ENCODE peak calls at places on chromosomes 5 and 9, in ten cellular contexts. C is PC-3, H is endodermal cell, X is neuronal stem cell, N is fibroblast of lung, U is IMR-90, T is K562, O is H1, D is MM.1S, V is SK-N-SH. I is an unnamed sample.

GRCh38 chr5:127664082-127664481 is 15.2 kb downstream of the CTXN3 start:
- DNase-seq in C (no peak), H (no peak), X (no peak), N (no peak), U (no peak), T (no peak), O (no peak), D (no peak), V (no peak), I (no peak)

GRCh38 chr5:76269259-76269958 is 133.7 kb upstream of the IQGAP2 start:
- DNase-seq in C (no peak), H (no peak), X (no peak), N (peak; percentile 10), U (no peak), T (no peak), O (no peak), D (no peak), V (no peak), I (no peak)

GRCh38 chr5:132227485-132228240 is at the start of gene P4HA2:
- DNase-seq in C (peak; percentile 79), H (peak; percentile 90), X (peak; percentile 76), N (peak; percentile 69), U (peak; percentile 65), T (peak; percentile 95), O (peak; percentile 86), D (peak; percentile 79), V (peak; percentile 95), I (peak; percentile 89)

GRCh38 chr9:36995927-36996471 is 38.1 kb downstream of the PAX5 start:
- DNase-seq in C (peak; percentile 69), H (peak; percentile 95), X (peak; percentile 64), N (peak; percentile 52), U (peak; percentile 53), T (peak; percentile 50), O (peak; percentile 91), D (peak; percentile 49), V (peak; percentile 44), I (peak; percentile 30)

GRCh38 chr5:18238321-18238720 is 604.1 kb downstream of the TAF11L14 start:
- DNase-seq in C (no peak), H (no peak), X (no peak), N (no peak), U (no peak), T (no peak), O (no peak), D (no peak), V (no peak), I (no peak)

GRCh38 chr9:19994296-19994695 is 205.5 kb upstream of the SLC24A2 start:
- DNase-seq in C (peak; percentile 76), H (no peak), X (no peak), N (peak; percentile 78), U (no peak), T (no peak), O (no peak), D (no peak), V (no peak), I (peak; percentile 5)

GRCh38 chr5:115559524-115559923 is 14.9 kb upstream of the FEM1C start:
- DNase-seq in C (peak; percentile 27), H (no peak), X (no peak), N (peak; percentile 72), U (peak; percentile 82), T (no peak), O (no peak), D (no peak), V (no peak), I (peak; percentile 19)

GRCh38 chr5:1479581-1480188 is 34.4 kb upstream of the SLC6A3 start:
- DNase-seq in C (peak; percentile 35), H (peak; percentile 80), X (peak; percentile 26), N (no peak), U (peak; percentile 36), T (peak; percentile 81), O (peak; percentile 76), D (no peak), V (peak; percentile 87), I (peak; percentile 47)

GRCh38 chr9:131257266-131258025 is 18.9 kb downstream of the FAM78A start:
- DNase-seq in C (no peak), H (no peak), X (no peak), N (no peak), U (no peak), T (peak; percentile 69), O (no peak), D (no peak), V (no peak), I (no peak)

GRCh38 chr5:141084487-141084989 is 9.9 kb upstream of the PCDHB2 start:
- DNase-seq in C (peak; percentile 47), H (peak; percentile 84), X (peak; percentile 8), N (peak; percentile 38), U (peak; percentile 9), T (peak; percentile 7), O (peak; percentile 66), D (peak; percentile 81), V (peak; percentile 77), I (peak; percentile 54)

GRCh38 chr9:69207503-69207902 is 33.4 kb downstream of the TJP2 start:
- DNase-seq in C (no peak), H (peak; percentile 65), X (no peak), N (no peak), U (no peak), T (no peak), O (no peak), D (no peak), V (no peak), I (no peak)

GRCh38 chr5:107486489-107486888 is 184.2 kb downstream of the EFNA5 start:
- DNase-seq in C (peak; percentile 78), H (no peak), X (no peak), N (peak; percentile 80), U (peak; percentile 59), T (no peak), O (no peak), D (no peak), V (no peak), I (no peak)

GRCh38 chr9:36575411-36575882 is 2.8 kb downstream of the MELK start:
- DNase-seq in C (peak; percentile 22), H (no peak), X (no peak), N (peak; percentile 67), U (peak; percentile 78), T (no peak), O (no peak), D (no peak), V (no peak), I (peak; percentile 25)

GRCh38 chr9:134053941-134054761 is 13.7 kb downstream of the BRD3 start:
- DNase-seq in C (no peak), H (no peak), X (no peak), N (no peak), U (no peak), T (no peak), O (no peak), D (no peak), V (no peak), I (no peak)

GRCh38 chr5:139182528-139183296 is 15.5 kb downstream of the SIL1 start:
- DNase-seq in C (no peak), H (no peak), X (no peak), N (no peak), U (no peak), T (no peak), O (no peak), D (no peak), V (no peak), I (no peak)
- H3K4me1 ChIP-seq in C (no peaks in the 10 kb centered on the region), H (peaks cover 19% of the 10 kb centered on the region), X (peaks cover 22% of the 10 kb centered on the region), N (peaks cover 11% of the 10 kb centered on the region), U (peaks cover 28% of the 10 kb centered on the region), T (peaks cover 14% of the 10 kb centered on the region), O (no peaks in the 10 kb centered on the region), D (peaks cover 34% of the 10 kb centered on the region), V (peaks cover 53% of the 10 kb centered on the region), I (peaks cover 45% of the 10 kb centered on the region)

GRCh38 chr9:14306672-14307646 is 7.0 kb downstream of the NFIB start:
- DNase-seq in C (no peak), H (no peak), X (no peak), N (peak; percentile 79), U (peak; percentile 3), T (no peak), O (no peak), D (no peak), V (no peak), I (no peak)

GRCh38 chr9:14307989-14308750 is 5.8 kb downstream of the NFIB start:
- DNase-seq in C (no peak), H (no peak), X (no peak), N (peak; percentile 78), U (no peak), T (no peak), O (no peak), D (no peak), V (no peak), I (no peak)

GRCh38 chr9:14308751-14309140 is 5.2 kb downstream of the NFIB start:
- DNase-seq in C (no peak), H (no peak), X (no peak), N (peak; percentile 37), U (no peak), T (no peak), O (no peak), D (no peak), V (no peak), I (no peak)

GRCh38 chr9:14310247-14310646 is 3.7 kb downstream of the NFIB start:
- DNase-seq in C (no peak), H (no peak), X (no peak), N (no peak), U (no peak), T (no peak), O (no peak), D (no peak), V (no peak), I (no peak)

DNA sequence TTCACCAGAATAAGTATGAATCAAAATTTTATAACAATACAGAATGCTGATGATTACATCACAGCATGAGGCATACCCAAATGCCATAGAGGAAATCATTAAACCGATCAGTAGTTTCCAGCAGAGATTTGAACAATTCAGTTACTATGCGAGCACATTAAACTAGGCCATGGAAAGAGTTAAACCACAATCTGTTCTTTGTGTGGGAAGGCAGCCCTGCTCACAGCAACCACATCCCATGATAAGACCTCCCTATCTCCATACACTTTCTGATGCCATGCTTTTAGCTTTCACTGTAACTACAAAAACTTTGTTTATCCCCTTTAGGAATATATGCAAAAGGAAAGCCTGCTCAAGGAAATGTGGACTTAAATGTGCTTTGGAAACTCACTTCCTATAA is 4.5 kb downstream of the NFIB start:
- DNase-seq in C (peak; percentile 42), H (no peak), X (no peak), N (peak; percentile 96), U (peak; percentile 24), T (no peak), O (no peak), D (no peak), V (peak; percentile 59), I (no peak)
- H3K4me3 ChIP-seq in C (peak overlapping the region; percentile 93), H (no peak overlapping the region), X (no peak overlapping the region), N (no peak overlapping the region), U (no peak overlapping the region), T (no peak overlapping the region), O (no peak overlapping the region), D (no peak overlapping the region), V (peak overlapping the region; percentile 15), I (peak overlapping the region; percentile 94)

GRCh38 chr9:76441551-76442322 is 17.2 kb upstream of the GCNT1 start:
- DNase-seq in C (peak; percentile 53), H (no peak), X (no peak), N (peak; percentile 97), U (peak; percentile 92), T (no peak), O (no peak), D (no peak), V (no peak), I (peak; percentile 59)
- H3K9ac ChIP-seq in C (no peak overlapping the region), H (no peak overlapping the region), X (no peak overlapping the region), N (no peak overlapping the region), U (no peak overlapping the region), T (no peak overlapping the region), O (no peak overlapping the region), D (no peak overlapping the region), V (peak overlapping the region; percentile 30), I (no peak overlapping the region)

DNA sequence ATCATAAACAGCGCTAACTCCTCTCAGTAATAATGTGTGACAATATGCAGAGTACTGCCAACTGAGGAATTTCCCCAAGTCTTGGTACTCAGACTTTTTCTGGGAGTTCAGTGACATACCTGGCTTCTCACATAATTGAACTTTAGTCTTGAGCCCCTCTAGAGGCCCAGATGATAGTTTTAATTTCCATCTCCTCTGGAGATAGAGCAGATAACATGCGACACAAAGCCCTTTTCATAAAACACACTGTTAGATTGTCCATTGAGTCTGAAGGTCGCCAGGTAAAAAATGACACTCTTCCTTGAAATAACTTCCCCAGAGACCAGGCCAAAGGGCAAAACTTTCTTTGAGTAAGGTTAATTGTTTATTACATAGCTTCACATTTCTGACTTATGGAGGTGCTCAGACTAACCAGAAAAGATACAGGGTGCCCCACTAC is 476.0 kb downstream of the RASEF start:
- DNase-seq in C (no peak), H (no peak), X (no peak), N (no peak), U (no peak), T (no peak), O (no peak), D (no peak), V (no peak), I (no peak)
- H3K4me1 ChIP-seq in C (no peaks in the 10 kb centered on the region), H (no peaks in the 10 kb centered on the region), X (no peaks in the 10 kb centered on the region), N (no peaks in the 10 kb centered on the region), U (peaks cover 3% of the 10 kb centered on the region), T (no peaks in the 10 kb centered on the region), O (no peaks in the 10 kb centered on the region), D (no peaks in the 10 kb centered on the region), V (peaks cover 8% of the 10 kb centered on the region), I (no peaks in the 10 kb centered on the region)